ENCODE peak calls at places on chromosomes 13 and 19, in seven cellular contexts. J, Z, Q, G, U, C and D are unnamed samples.

GRCh38 chr13:65966991-65967451 is 1263.1 kb downstream of the PCDH9 start:
- DNase-seq in J (peak), Z (no peak), Q (peak), G (no peak), U (no peak), C (peak), D (peak)

GRCh38 chr19:34512254-34512796 is 30.8 kb downstream of the WTIP start:
- DNase-seq in J (no peak), Z (no peak), Q (no peak), G (no peak), U (no peak), C (no peak), D (peak)

GRCh38 chr19:4234862-4235201 is 5.5 kb downstream of the EBI3 start:
- DNase-seq in J (no peak), Z (no peak), Q (no peak), G (no peak), U (no peak), C (no peak), D (no peak)

GRCh38 chr19:1745589-1746031 is 7.7 kb upstream of the ONECUT3 start:
- DNase-seq in J (peak), Z (no peak), Q (peak), G (no peak), U (no peak), C (peak), D (no peak)

GRCh38 chr19:19743176-19743575 is 10.3 kb upstream of the ZNF14 start:
- DNase-seq in J (no peak), Z (no peak), Q (no peak), G (no peak), U (no peak), C (no peak), D (no peak)

GRCh38 chr13:113947321-113948033 is 26.4 kb downstream of the C13orf46 start:
- DNase-seq in J (no peak), Z (peak), Q (peak), G (no peak), U (no peak), C (peak), D (peak)

GRCh38 chr13:99639126-99639525 is 137.9 kb downstream of the TM9SF2 start:
- DNase-seq in J (no peak), Z (no peak), Q (no peak), G (no peak), U (no peak), C (no peak), D (no peak)

GRCh38 chr19:15828121-15828620 is 12.7 kb upstream of the OR10H1 start:
- DNase-seq in J (no peak), Z (no peak), Q (no peak), G (no peak), U (no peak), C (no peak), D (no peak)

GRCh38 chr13:76773695-76774094 is 112.5 kb downstream of the KCTD12 start:
- DNase-seq in J (no peak), Z (no peak), Q (peak), G (no peak), U (no peak), C (no peak), D (no peak)

GRCh38 chr19:10416380-10417257 is 3.7 kb upstream of the PDE4A start:
- DNase-seq in J (peak), Z (peak), Q (peak), G (peak), U (peak), C (peak), D (peak)

GRCh38 chr13:44574466-44574855 is 1.7 kb downstream of the TSC22D1 start:
- DNase-seq in J (no peak), Z (no peak), Q (no peak), G (no peak), U (no peak), C (no peak), D (no peak)

GRCh38 chr13:54890976-54891375 is 1862.4 kb downstream of the OLFM4 start:
- DNase-seq in J (no peak), Z (no peak), Q (no peak), G (no peak), U (no peak), C (no peak), D (no peak)